ENCODE peak calls at places on chromosome 19, in four cellular contexts. D, P, R and J are unnamed samples.

GRCh38 chr19:57537953-57538547 is 10.9 kb downstream of the ZNF549 start:
- DNase-seq in D (no peak), P (no peak), R (no peak), J (no peak)

GRCh38 chr19:43439183-43440063 is 24.7 kb downstream of the TEX101 start:
- DNase-seq in D (no peak), P (no peak), R (peak; percentile 18), J (peak; percentile 38)

GRCh38 chr19:13511947-13512346 is 5.7 kb upstream of the CACNA1A start:
- DNase-seq in D (no peak), P (no peak), R (no peak), J (no peak)

GRCh38 chr19:32168111-32168510 is 177.3 kb upstream of the ZNF507 start:
- DNase-seq in D (no peak), P (no peak), R (no peak), J (no peak)

GRCh38 chr19:39740395-39740794 is 2.6 kb upstream of the CLC start:
- DNase-seq in D (no peak), P (no peak), R (no peak), J (no peak)

GRCh38 chr19:18021121-18021755 is 13.3 kb downstream of the ARRDC2 start:
- DNase-seq in D (peak; percentile 67), P (no peak), R (no peak), J (no peak)

GRCh38 chr19:32345261-32346207 is at the start of gene ZNF507:
- DNase-seq in D (peak; percentile 95), P (no peak), R (peak; percentile 59), J (peak; percentile 47)

GRCh38 chr19:41386442-41386841 is 10.1 kb downstream of the TMEM91 start:
- DNase-seq in D (peak; percentile 11), P (no peak), R (no peak), J (no peak)

GRCh38 chr19:844300-844971 is 3.6 kb downstream of the PRTN3 start:
- DNase-seq in D (no peak), P (no peak), R (no peak), J (no peak)

GRCh38 chr19:17840019-17840418 is 7.8 kb downstream of the JAK3 start:
- DNase-seq in D (no peak), P (no peak), R (no peak), J (no peak)

GRCh38 chr19:57028804-57029525 is 90.8 kb upstream of the USP29 start:
- DNase-seq in D (no peak), P (no peak), R (no peak), J (no peak)

GRCh38 chr19:51531349-51532315 is at the start of gene SIGLEC6:
- DNase-seq in D (no peak), P (no peak), R (no peak), J (no peak)

DNA sequence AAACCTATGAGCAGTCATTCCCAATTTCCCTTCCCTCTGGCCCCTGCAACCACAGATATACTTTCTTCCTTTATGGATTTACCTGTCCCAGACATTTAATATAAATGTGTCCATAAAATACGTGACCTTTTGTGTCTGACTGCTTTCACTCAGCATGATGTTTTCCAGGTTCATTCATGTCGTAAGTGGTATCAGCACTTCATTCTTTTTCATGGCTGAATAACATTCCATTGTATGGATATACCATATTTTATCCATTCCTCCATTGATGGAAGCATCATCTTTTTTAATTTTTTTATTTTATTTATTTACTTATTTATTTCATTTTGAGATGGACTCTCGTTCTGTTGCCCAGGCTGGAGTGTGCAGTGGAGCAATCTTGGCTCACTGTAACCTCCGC is 8.0 kb upstream of the PPP6R1 start:
- DNase-seq in D (no peak), P (no peak), R (no peak), J (no peak)
- TF ChIP-seq REST in D (no peak), P (no peak), R (no peak), J (no peak)

GRCh38 chr19:2336528-2337328 is 8.2 kb downstream of the SPPL2B start:
- DNase-seq in D (no peak), P (no peak), R (no peak), J (no peak)

GRCh38 chr19:2335848-2336247 is 7.4 kb downstream of the SPPL2B start:
- DNase-seq in D (no peak), P (no peak), R (no peak), J (no peak)

GRCh38 chr19:2334426-2334825 is 5.9 kb downstream of the SPPL2B start:
- DNase-seq in D (no peak), P (no peak), R (no peak), J (no peak)

GRCh38 chr19:2333807-2334211 is 5.3 kb downstream of the SPPL2B start:
- DNase-seq in D (no peak), P (no peak), R (no peak), J (no peak)

DNA sequence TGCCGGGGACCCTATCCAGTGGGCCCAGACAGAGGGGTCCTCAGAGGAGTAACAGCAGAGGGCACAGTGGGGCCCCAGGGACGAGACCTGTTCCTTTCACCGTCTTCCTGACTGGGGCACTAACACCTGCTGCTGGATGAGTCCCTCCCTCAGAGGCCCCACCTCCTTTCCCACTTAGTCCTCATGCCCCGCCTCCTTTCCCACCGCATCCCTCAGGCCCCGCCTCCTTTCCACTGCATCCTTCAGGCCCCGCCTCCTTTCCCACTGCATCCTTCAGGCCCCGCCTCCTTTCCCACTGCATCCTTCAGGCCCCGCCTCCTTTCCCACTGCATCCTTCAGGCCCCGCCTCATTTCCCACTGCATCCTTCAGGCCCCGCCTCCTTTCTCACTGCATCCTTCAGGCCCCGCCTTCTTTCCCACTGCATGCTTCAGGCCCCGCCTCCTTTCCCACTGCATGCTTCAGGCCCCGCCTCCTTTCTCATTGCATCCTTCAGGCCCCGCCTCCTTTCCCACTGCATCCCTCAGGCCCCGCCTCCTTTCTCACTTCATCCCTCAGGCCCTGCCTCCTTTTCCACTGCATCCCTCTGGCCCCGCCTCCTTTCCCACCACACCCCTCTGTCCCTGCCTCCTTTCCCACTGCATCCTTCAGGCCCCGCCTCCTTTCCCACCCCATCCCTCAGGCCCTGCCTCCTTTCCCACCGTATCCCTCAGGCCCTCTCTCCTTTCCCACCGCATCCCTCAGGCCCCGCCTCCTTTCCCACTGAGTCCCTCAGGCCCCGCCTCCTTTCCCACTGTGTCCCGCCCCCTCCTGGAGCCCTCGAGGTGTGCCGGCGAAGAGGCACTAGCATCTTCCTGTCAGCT is 6.7 kb downstream of the SPPL2B start:
- DNase-seq in D (no peak), P (no peak), R (no peak), J (no peak)
- TF ChIP-seq TCF7L2 in D (no peak), P (no peak), R (no peak), J (no peak)

GRCh38 chr19:16715613-16716012 is 4.0 kb upstream of the NWD1 start:
- DNase-seq in D (no peak), P (no peak), R (no peak), J (no peak)

DNA sequence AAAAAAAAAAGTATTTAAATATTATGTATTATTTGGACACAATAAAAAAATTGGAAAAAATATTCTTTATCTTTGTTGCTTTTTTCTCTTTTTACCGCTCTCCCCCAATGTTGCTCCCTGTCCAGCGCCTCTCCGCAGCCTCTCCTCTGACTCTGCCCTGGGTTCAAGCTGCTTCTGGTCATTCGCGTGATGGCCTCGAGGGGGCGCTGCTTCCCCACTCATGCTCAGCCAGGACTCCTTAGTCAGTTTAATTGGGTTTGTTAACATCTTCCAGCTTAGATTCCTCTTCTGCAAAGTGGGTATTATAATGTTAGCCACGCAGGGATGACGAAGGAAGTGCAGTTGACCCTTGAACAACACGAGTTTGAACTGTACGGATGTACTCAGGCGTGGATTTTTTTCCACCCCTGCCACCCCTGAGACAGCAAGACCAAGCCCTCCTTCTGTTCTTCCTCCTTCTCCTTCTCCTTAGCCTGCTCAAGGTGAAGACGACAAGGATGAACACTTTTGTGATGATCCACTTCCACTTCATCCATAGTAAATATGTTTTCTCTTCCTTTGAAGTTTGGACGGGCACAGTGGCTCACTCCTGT is 4.8 kb upstream of the NWD1 start:
- DNase-seq in D (peak; percentile 65), P (peak; percentile 35), R (peak; percentile 24), J (peak; percentile 48)
- TF ChIP-seq REST in D (no peak), P (no peak), R (no peak), J (no peak)

GRCh38 chr19:7191946-7192691 is 102.1 kb downstream of the INSR start:
- DNase-seq in D (no peak), P (no peak), R (no peak), J (no peak)
- TF ChIP-seq TCF7L2 in D (no peak), P (no peak), R (no peak), J (no peak)

GRCh38 chr19:19582471-19582870 is 36.0 kb downstream of the PBX4 start:
- DNase-seq in D (no peak), P (no peak), R (no peak), J (no peak)
- TF ChIP-seq REST in D (no peak), P (no peak), R (no peak), J (no peak)

GRCh38 chr19:46610851-46611770 is 10.0 kb downstream of the CALM3 start:
- DNase-seq in D (no peak), P (no peak), R (no peak), J (no peak)

GRCh38 chr19:46613525-46613924 is 11.4 kb downstream of the PTGIR start:
- DNase-seq in D (no peak), P (no peak), R (no peak), J (no peak)

GRCh38 chr19:46609511-46610412 is 8.6 kb downstream of the CALM3 start:
- DNase-seq in D (no peak), P (no peak), R (no peak), J (no peak)

GRCh38 chr19:46610413-46610775 is 9.3 kb downstream of the CALM3 start:
- DNase-seq in D (no peak), P (no peak), R (no peak), J (no peak)

GRCh38 chr19:46611791-46612190 is 10.7 kb downstream of the CALM3 start:
- DNase-seq in D (no peak), P (no peak), R (no peak), J (no peak)
- TF ChIP-seq TCF7L2 in D (no peak), P (no peak), R (no peak), J (no peak)

GRCh38 chr19:10194500-10195198 is at the start of gene DNMT1:
- DNase-seq in D (peak; percentile 100), P (peak; percentile 79), R (peak; percentile 89), J (peak; percentile 94)
- TF ChIP-seq REST in D (no peak), P (no peak), R (no peak), J (no peak)